ENCODE peak calls at places on chromosomes 4 and X, in five cellular contexts. L, K, M, V and W are unnamed samples.

GRCh38 chrX:73577368-73577767 is 14.4 kb downstream of the CHIC1 start:
- DNase-seq in M (no peak), V (peak), L (no peak), K (no peak), W (no peak)

GRCh38 chrX:134600714-134601113 is 57.6 kb downstream of the PLAC1 start:
- DNase-seq in L (no peak), M (no peak), V (no peak), K (no peak), W (no peak)

GRCh38 chr4:167021545-167022155 is 212.6 kb downstream of the SPOCK3 start:
- DNase-seq in V (peak), K (peak), L (peak), M (peak), W (peak)

GRCh38 chr4:176970853-176971252 is 178.1 kb upstream of the VEGFC start:
- DNase-seq in V (no peak), K (no peak), L (no peak), M (no peak), W (no peak)

GRCh38 chr4:19844436-19844835 is 407.3 kb upstream of the SLIT2 start:
- DNase-seq in M (no peak), K (no peak), V (peak), L (no peak), W (no peak)

GRCh38 chr4:144667500-144667899 is 21.5 kb downstream of the HHIP start:
- DNase-seq in L (no peak), K (no peak), V (peak), M (no peak), W (no peak)

GRCh38 chr4:40515037-40515397 is 114.6 kb downstream of the RBM47 start:
- DNase-seq in M (no peak), V (no peak), L (no peak), K (no peak), W (no peak)

GRCh38 chrX:18146954-18147353 is 73.7 kb downstream of the BEND2 start:
- DNase-seq in V (peak), K (no peak), L (no peak), M (peak), W (no peak)